ENCODE peak calls at places on chromosomes 5 and 9, in ten cellular contexts. V is stimulated activated naive CD8-positive, alpha-beta T cell treated with anti-CD3 and anti-CD28 coated beads, Interleukin-15, Interleukin-2, amounts not matched to agents 100 U/mL and 50 U/mL, for 24 hours; B is CD8-positive, alpha-beta T cell; E is choroid plexus epithelial cell; J is NCI-H1694 treated with DMSO at 0.1 percent for 48 hours; P is CD4-positive, alpha-beta memory T cell; F is hepatocyte; I is activated naive CD8-positive, alpha-beta T cell treated with anti-CD3 and anti-CD28 coated beads, Interleukin-2, amount 10 ng/mL, durations not matched to agents 7 days and 5 days; X is HTR-8/SVneo; H is heart left ventricle. T is an unnamed sample.

GRCh38 chr5:180471866-180472265 is 22.3 kb upstream of the CNOT6 start:
- DNase-seq in V (no peak), B (no peak), E (no peak), J (no peak), P (no peak), F (no peak), I (no peak), X (no peak), H (no peak), T (no peak)

GRCh38 chr5:156137482-156137881 is 189.5 kb upstream of the SGCD start:
- DNase-seq in V (no peak), B (no peak), E (no peak), J (no peak), P (no peak), F (no peak), I (no peak), X (no peak), H (no peak), T (no peak)

GRCh38 chr9:29556317-29556716 is 1983.0 kb upstream of the C9orf72 start:
- DNase-seq in V (no peak), B (no peak), E (peak), J (no peak), P (no peak), F (no peak), I (no peak), X (no peak), H (no peak), T (peak)

GRCh38 chr9:12424243-12424642 is 268.9 kb upstream of the TYRP1 start:
- DNase-seq in V (no peak), B (no peak), E (no peak), J (no peak), P (no peak), F (no peak), I (no peak), X (no peak), H (no peak), T (peak)

GRCh38 chr5:96753017-96753397 is 54.7 kb downstream of the ERAP1 start:
- DNase-seq in V (no peak), B (no peak), E (no peak), J (no peak), P (no peak), F (no peak), I (no peak), X (no peak), H (no peak), T (no peak)

GRCh38 chr9:31032206-31032605 is 1352.2 kb upstream of the ACO1 start:
- DNase-seq in V (no peak), B (no peak), E (no peak), J (no peak), P (no peak), F (no peak), I (no peak), X (no peak), H (no peak), T (no peak)

GRCh38 chr5:116572375-116573278 is 2.0 kb downstream of the SEMA6A start:
- DNase-seq in V (no peak), B (no peak), E (peak), J (peak), P (no peak), F (peak), I (no peak), X (peak), H (peak), T (peak)

GRCh38 chr5:160133918-160134304 is 14.7 kb upstream of the PWWP2A start:
- DNase-seq in V (no peak), B (no peak), E (no peak), J (no peak), P (no peak), F (no peak), I (no peak), X (no peak), H (no peak), T (no peak)

GRCh38 chr5:89871906-89872305 is 537.6 kb downstream of the CETN3 start:
- DNase-seq in V (no peak), B (no peak), E (no peak), J (no peak), P (no peak), F (no peak), I (no peak), X (no peak), H (no peak), T (no peak)

GRCh38 chr5:160312139-160312959 is at the start of gene CCNJL:
- DNase-seq in V (peak), B (no peak), E (no peak), J (peak), P (no peak), F (peak), I (peak), X (peak), H (peak), T (peak)

GRCh38 chr9:120922404-120923173 is 4.0 kb downstream of the TRAF1 start:
- DNase-seq in V (no peak), B (no peak), E (no peak), J (no peak), P (no peak), F (no peak), I (no peak), X (no peak), H (no peak), T (no peak)

T was measured in fibroblast of pulmonary artery.